ENCODE peak calls at places on chromosomes 3 and 15, in six cellular contexts. K, V, U, L, Z and W are unnamed samples.

GRCh38 chr3:71601811-71602210 is 18.3 kb upstream of the FOXP1 start:
- DNase-seq in K (no peak), V (no peak), U (no peak), L (no peak), Z (no peak), W (no peak)

GRCh38 chr15:36911322-36911944 is 188.9 kb downstream of the MEIS2 start:
- DNase-seq in K (peak), V (no peak), U (no peak), L (no peak), Z (no peak), W (no peak)

GRCh38 chr3:20104167-20104661 is 64.0 kb downstream of the KAT2B start:
- DNase-seq in K (no peak), V (peak), U (no peak), L (no peak), Z (no peak), W (peak)

GRCh38 chr3:128239304-128239703 is 86.0 kb downstream of the EEFSEC start:
- DNase-seq in K (no peak), V (no peak), U (no peak), L (no peak), Z (no peak), W (no peak)

GRCh38 chr3:187040637-187041361 is 98.5 kb downstream of the RPL39L start:
- DNase-seq in K (no peak), V (no peak), U (no peak), L (no peak), Z (no peak), W (no peak)

GRCh38 chr3:172766241-172766640 is 15.7 kb downstream of the ECT2 start:
- DNase-seq in K (no peak), V (no peak), U (no peak), L (no peak), Z (no peak), W (no peak)

GRCh38 chr15:69451951-69452701 is 492 bp upstream of the RPLP1 start:
- DNase-seq in K (no peak), V (no peak), U (no peak), L (no peak), Z (no peak), W (no peak)

GRCh38 chr3:106333911-106334618 is 465.3 kb upstream of the CBLB start:
- DNase-seq in K (peak), V (no peak), U (no peak), L (no peak), Z (no peak), W (peak)

GRCh38 chr15:46120713-46121112 is 485.9 kb downstream of the SQOR start:
- DNase-seq in K (no peak), V (no peak), U (no peak), L (no peak), Z (no peak), W (no peak)

GRCh38 chr15:67043939-67044771 is 21.2 kb upstream of the SMAD3 start:
- DNase-seq in K (no peak), V (no peak), U (no peak), L (no peak), Z (no peak), W (no peak)

GRCh38 chr3:30353711-30354467 is 252.5 kb upstream of the TGFBR2 start:
- DNase-seq in K (no peak), V (peak), U (no peak), L (peak), Z (no peak), W (peak)

GRCh38 chr15:78620021-78620838 is 566 bp downstream of the CHRNA3 start:
- DNase-seq in K (no peak), V (no peak), U (no peak), L (no peak), Z (no peak), W (no peak)

GRCh38 chr3:37272743-37273142 is 98.4 kb upstream of the LRRFIP2 start:
- DNase-seq in K (no peak), V (no peak), U (no peak), L (no peak), Z (no peak), W (no peak)

GRCh38 chr3:39531066-39531465 is 63.6 kb downstream of the MOBP start:
- DNase-seq in K (no peak), V (no peak), U (no peak), L (no peak), Z (no peak), W (no peak)

GRCh38 chr15:92869263-92869940 is 30.7 kb upstream of the CHD2 start:
- DNase-seq in K (no peak), V (no peak), U (no peak), L (no peak), Z (no peak), W (no peak)

GRCh38 chr3:97871206-97871605 is 49.4 kb downstream of the CRYBG3 start:
- DNase-seq in K (no peak), V (no peak), U (no peak), L (no peak), Z (no peak), W (no peak)

GRCh38 chr15:89401636-89402252 is 67.1 kb upstream of the POLG start:
- DNase-seq in K (peak), V (no peak), U (no peak), L (no peak), Z (no peak), W (peak)

GRCh38 chr15:58546635-58547627 is 115.1 kb downstream of the LIPC start:
- DNase-seq in K (peak), V (no peak), U (no peak), L (no peak), Z (peak), W (no peak)